ENCODE peak calls at places on chromosomes 1 and 21, in five cellular contexts. R, A, Y, J and N are unnamed samples. For H3K27me3, the result is how much of the 10 kb centered on the place peaks cover.

GRCh38 chr21:46002841-46003574 is 21.4 kb downstream of the COL6A1 start:
- DNase-seq in R (peak), A (peak), Y (no peak), J (peak), N (no peak)

GRCh38 chr1:17437260-17438175 is 2.0 kb downstream of the RCC2 start:
- DNase-seq in R (peak), A (peak), Y (peak), J (peak), N (peak)

GRCh38 chr1:63624911-63625310 is 31.7 kb downstream of the PGM1 start:
- DNase-seq in R (no peak), A (no peak), Y (no peak), J (no peak), N (no peak)

GRCh38 chr1:53944469-53945182 is 873 bp downstream of the IFT25 start:
- DNase-seq in R (no peak), A (peak), Y (no peak), J (no peak), N (peak)

GRCh38 chr21:17526771-17527170 is 13.9 kb downstream of the CXADR start:
- DNase-seq in R (no peak), A (no peak), Y (no peak), J (no peak), N (no peak)

GRCh38 chr21:35753308-35753707 is 307.0 kb downstream of the SETD4 start:
- DNase-seq in R (no peak), A (no peak), Y (no peak), J (no peak), N (no peak)

GRCh38 chr1:55823521-55824296 is 608.5 kb upstream of the USP24 start:
- DNase-seq in R (no peak), A (no peak), Y (no peak), J (no peak), N (no peak)

GRCh38 chr21:31157756-31158155 is 119.5 kb upstream of the KRTAP19-8 start:
- DNase-seq in R (no peak), A (no peak), Y (no peak), J (no peak), N (no peak)

GRCh38 chr1:89808429-89809117 is 12.3 kb upstream of the LRRC8D start:
- DNase-seq in R (no peak), A (no peak), Y (no peak), J (no peak), N (no peak)

GRCh38 chr1:185733818-185734709 is at the start of gene HMCN1:
- DNase-seq in R (peak), A (peak), Y (peak), J (peak), N (peak)

GRCh38 chr21:31406510-31406909 is 62.4 kb upstream of the TIAM1 start:
- DNase-seq in R (no peak), A (no peak), Y (no peak), J (no peak), N (no peak)

GRCh38 chr1:183685112-183685713 is 32.1 kb upstream of the APOBEC4 start:
- DNase-seq in R (peak), A (no peak), Y (no peak), J (no peak), N (peak)

GRCh38 chr1:112575154-112575804 is 43.7 kb downstream of the ST7L start:
- DNase-seq in R (no peak), A (no peak), Y (no peak), J (no peak), N (no peak)

GRCh38 chr1:172429324-172430127 is 9.0 kb downstream of the C1orf105 start:
- DNase-seq in R (peak), A (no peak), Y (peak), J (peak), N (no peak)

GRCh38 chr1:230855886-230856285 is 12.4 kb downstream of the C1orf198 start:
- DNase-seq in R (no peak), A (no peak), Y (no peak), J (no peak), N (no peak)

GRCh38 chr1:212288614-212289013 is 3.4 kb downstream of the PPP2R5A start:
- DNase-seq in R (no peak), A (no peak), Y (no peak), J (no peak), N (no peak)

GRCh38 chr1:208731976-208732821 is 488.0 kb upstream of the PLXNA2 start:
- DNase-seq in R (no peak), A (no peak), Y (no peak), J (no peak), N (peak)

GRCh38 chr21:45986316-45987051 is 4.9 kb downstream of the COL6A1 start:
- DNase-seq in R (peak), A (peak), Y (no peak), J (peak), N (no peak)

GRCh38 chr1:61639218-61639617 is 85.7 kb downstream of the TM2D1 start:
- DNase-seq in R (no peak), A (no peak), Y (no peak), J (no peak), N (no peak)

GRCh38 chr1:206455681-206456344 is 14.5 kb upstream of the IKBKE start:
- DNase-seq in R (no peak), A (no peak), Y (no peak), J (no peak), N (peak)

GRCh38 chr1:59592924-59593323 is 221.8 kb upstream of the HOOK1 start:
- DNase-seq in R (no peak), A (no peak), Y (no peak), J (no peak), N (no peak)

GRCh38 chr1:116261227-116261626 is 111.8 kb upstream of the ATP1A1 start:
- DNase-seq in R (no peak), A (no peak), Y (no peak), J (no peak), N (no peak)

GRCh38 chr21:38266732-38267131 is 9.9 kb downstream of the KCNJ15 start:
- DNase-seq in R (no peak), A (no peak), Y (no peak), J (no peak), N (no peak)

GRCh38 chr1:153617677-153618076 is 1.6 kb upstream of the S100A14 start:
- DNase-seq in R (peak), A (peak), Y (peak), J (peak), N (peak)

GRCh38 chr1:160726498-160727391 is 12.3 kb upstream of the SLAMF7 start:
- DNase-seq in R (peak), A (no peak), Y (peak), J (peak), N (peak)

GRCh38 chr1:39104158-39105060 is 78.3 kb downstream of the NDUFS5 start:
- DNase-seq in R (peak), A (peak), Y (no peak), J (peak), N (peak)

GRCh38 chr1:194194724-194195123 is 1008.3 kb upstream of the B3GALT2 start:
- DNase-seq in R (no peak), A (no peak), Y (no peak), J (no peak), N (no peak)

GRCh38 chr1:64082459-64082858 is 121.0 kb upstream of the UBE2U start:
- DNase-seq in R (no peak), A (peak), Y (no peak), J (no peak), N (peak)

GRCh38 chr21:35428489-35428888 is 379.4 kb upstream of the RUNX1 start:
- DNase-seq in R (no peak), A (no peak), Y (no peak), J (no peak), N (no peak)

GRCh38 chr1:25890249-25891034 is 14.9 kb upstream of the PAQR7 start:
- DNase-seq in R (peak), A (no peak), Y (no peak), J (peak), N (no peak)

GRCh38 chr21:41583274-41583790 is 75.4 kb upstream of the TMPRSS2 start:
- DNase-seq in R (peak), A (no peak), Y (no peak), J (no peak), N (no peak)

GRCh38 chr1:154951901-154952657 is 3.8 kb downstream of the PBXIP1 start:
- DNase-seq in R (no peak), A (no peak), Y (peak), J (peak), N (no peak)

GRCh38 chr1:29388170-29388569 is 151.8 kb downstream of the PTPRU start:
- DNase-seq in R (no peak), A (no peak), Y (no peak), J (no peak), N (no peak)

GRCh38 chr1:76957961-76958360 is 90.7 kb downstream of the ST6GALNAC5 start:
- DNase-seq in R (no peak), A (no peak), Y (no peak), J (no peak), N (no peak)

GRCh38 chr21:42193131-42193671 is 25.7 kb upstream of the ABCG1 start:
- DNase-seq in R (no peak), A (no peak), Y (peak), J (no peak), N (peak)

GRCh38 chr1:246794261-246795093 is 70.3 kb downstream of the SCCPDH start:
- DNase-seq in R (no peak), A (no peak), Y (no peak), J (no peak), N (peak)

GRCh38 chr1:113742515-113742914 is 16.8 kb downstream of the PHTF1 start:
- DNase-seq in R (no peak), A (no peak), Y (no peak), J (no peak), N (no peak)

GRCh38 chr1:8257621-8258020 is 60.3 kb upstream of the SLC45A1 start:
- DNase-seq in R (no peak), A (peak), Y (no peak), J (no peak), N (no peak)

GRCh38 chr1:220430059-220430458 is 97.9 kb upstream of the MARK1 start:
- DNase-seq in R (no peak), A (no peak), Y (no peak), J (no peak), N (no peak)

GRCh38 chr1:157155658-157156057 is 17.5 kb upstream of the ETV3 start:
- DNase-seq in R (no peak), A (no peak), Y (no peak), J (no peak), N (no peak)
- H3K4me3 ChIP-seq in R (no peak), A (no peak), Y (no peak), J (peak), N (no peak)

DNA sequence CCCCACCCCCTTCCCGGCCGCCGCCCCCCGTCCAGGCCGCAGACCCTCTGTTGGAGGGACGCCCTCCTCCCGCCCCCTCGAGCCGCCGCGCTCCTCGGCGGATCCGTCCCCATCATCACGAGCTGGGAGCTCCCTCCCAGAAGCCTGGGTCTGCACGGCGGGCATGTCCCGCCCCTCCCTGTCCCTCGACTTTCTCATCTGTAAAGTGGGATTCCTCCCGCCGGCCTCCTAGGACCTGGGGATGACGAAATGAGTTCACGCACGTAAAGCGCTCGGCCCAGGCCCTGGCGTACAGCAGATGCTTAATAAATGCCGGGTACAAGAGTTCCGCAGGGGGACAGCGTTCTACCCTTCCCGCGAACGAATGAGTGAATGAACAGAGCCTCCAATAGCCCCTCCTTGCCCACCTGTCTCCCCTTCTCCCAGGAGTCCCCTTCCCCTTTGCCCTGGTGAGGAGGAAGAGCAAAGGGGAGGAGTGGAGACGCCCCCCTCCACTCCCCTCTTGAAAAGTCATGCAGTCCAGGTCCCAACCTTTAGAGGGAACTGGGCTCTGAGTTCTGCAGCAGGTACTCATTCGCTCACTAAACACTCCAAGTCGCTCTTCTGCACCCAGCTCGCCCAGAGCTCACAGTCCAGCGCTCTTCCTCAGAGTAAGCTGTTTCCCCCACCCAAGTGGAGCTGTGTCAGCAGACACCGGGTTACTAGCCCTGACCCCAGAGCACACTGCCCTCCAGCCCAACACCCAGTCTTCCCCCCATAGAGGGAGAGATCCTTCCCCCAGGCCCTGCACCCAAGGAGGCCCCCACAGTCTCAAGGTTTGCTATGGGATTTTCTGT is 16.8 kb downstream of the RAP1GAP start:
- DNase-seq in R (peak), A (no peak), Y (no peak), J (no peak), N (no peak)
- H3K27me3 ChIP-seq in R (under half), A (under half), Y (under half), J (under half), N (under half)

DNA sequence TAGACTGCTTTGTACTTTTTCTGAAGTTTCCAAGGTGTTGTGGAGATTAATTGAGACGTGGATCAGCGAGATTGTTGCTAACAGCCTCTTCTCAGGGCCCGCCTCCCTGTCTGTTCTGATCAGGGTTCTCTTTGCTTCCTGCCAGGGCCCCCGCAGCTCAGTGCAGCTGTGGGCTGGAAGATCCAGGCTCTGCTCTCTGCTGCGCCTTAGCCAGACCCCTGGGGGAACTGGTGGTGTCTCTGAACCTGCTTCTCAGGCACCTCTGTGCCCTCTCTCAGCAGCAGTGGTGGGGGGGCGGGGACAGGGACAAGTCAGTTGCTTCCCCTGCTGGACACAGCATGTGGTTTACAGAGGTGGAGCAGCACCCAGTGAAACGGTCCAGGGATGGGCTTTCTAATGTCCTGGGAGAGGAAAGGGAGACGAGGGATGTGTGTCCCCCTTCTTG is 124.0 kb downstream of the GRIK3 start:
- DNase-seq in R (no peak), A (no peak), Y (no peak), J (no peak), N (peak)
- H3K27ac ChIP-seq in R (no peak), A (no peak), Y (no peak), J (no peak), N (peak)

DNA sequence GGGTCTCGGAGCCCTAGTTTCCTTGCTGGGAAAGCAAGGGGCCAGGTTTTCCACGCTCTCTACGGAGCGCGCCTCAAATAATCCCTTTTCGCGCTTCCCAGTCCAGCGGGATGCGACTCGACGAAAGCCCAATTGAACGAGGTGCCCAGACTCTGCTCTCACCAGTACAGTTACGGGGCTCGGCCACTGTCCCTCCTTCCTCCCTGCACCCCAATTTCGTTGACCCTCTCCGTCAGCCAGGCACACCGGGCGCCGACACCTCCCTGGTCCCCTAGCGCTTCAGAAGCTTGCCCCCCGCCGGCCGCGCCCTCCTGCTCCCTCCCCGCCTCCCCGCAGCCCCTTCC is 387 bp downstream of the SEMA6C start:
- DNase-seq in R (no peak), A (no peak), Y (no peak), J (no peak), N (no peak)
- H3K4me3 ChIP-seq in R (peak), A (peak), Y (peak), J (peak), N (peak)

DNA sequence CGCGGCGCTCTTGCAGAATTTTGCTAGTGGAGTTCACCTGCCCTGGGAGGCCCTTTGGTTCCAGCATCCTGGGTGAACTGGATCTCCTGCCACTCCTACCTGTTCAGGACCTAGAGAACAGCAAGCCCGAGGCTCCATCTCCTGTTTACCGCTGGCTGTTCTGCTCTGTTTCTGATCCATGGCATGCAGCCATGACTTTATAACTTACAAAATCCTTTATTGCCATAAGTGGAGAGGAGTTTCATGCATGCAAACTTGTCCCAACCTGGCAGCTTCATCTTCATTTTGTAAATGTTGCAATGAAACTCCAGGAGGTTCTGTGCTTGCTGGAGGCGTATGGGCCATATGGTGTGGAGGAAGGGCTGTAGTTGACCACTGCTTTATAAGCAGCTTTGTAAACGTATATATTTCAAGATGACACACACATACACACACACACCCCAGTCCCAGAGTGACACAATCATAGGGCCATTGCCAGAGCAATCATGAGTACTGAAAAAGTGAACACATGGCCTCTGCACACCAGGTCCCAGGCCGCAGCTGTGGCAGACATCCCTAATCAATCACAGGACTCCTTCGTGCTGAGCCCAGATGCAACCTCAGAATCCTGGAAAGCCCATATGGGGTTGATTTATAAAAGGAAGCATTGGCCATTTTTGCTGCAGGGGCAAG is 69.0 kb downstream of the UBIAD1 start:
- DNase-seq in R (no peak), A (no peak), Y (no peak), J (no peak), N (peak)
- H3K27me3 ChIP-seq in R (under half), A (under half), Y (under half), J (half or more), N (under half)

DNA sequence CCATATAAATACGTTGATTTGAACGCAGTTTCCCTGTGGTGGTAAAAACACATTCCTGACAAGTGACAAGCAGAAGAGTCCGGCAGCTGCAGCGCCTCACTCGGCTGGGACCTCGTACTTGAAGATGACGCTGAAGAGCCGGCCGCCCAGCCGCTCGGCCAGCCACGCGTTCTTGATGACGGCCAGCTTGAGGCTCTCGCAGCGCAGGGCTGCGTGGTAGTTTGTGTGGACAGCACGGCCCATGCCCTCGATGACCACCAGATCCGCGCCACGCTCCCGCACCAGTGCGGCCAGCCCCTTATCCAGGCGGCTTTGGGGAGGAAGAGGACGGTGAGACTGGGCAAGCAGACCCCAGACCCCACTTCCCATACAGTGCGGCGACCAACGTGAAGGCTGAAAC is 17.6 kb downstream of the PANK4 start:
- DNase-seq in R (no peak), A (no peak), Y (no peak), J (no peak), N (no peak)
- H3K27ac ChIP-seq in R (no peak), A (no peak), Y (no peak), J (no peak), N (no peak)

GRCh38 chr1:156435551-156436318 is 64.8 kb downstream of the MEF2D start:
- DNase-seq in R (no peak), A (no peak), Y (no peak), J (no peak), N (no peak)
- H3K4me3 ChIP-seq in R (no peak), A (peak), Y (peak), J (peak), N (peak)